ENCODE peak calls at places on chromosomes 11 and 22, in seven cellular contexts. One of them, this sample, is unnamed.

GRCh38 chr11:2102132-2102882 is 36.9 kb downstream of the IGF2 start:
- DNase-seq in ovary: no peak
- DNase-seq in activated naive CD4-positive, alpha-beta T cell treated with anti-CD3 and anti-CD28 coated beads, Interleukin-2, amount 50 U/mL, for 16 hours: no peak
- DNase-seq in GDM1: no peak
- DNase-seq in T-helper 1 cell: no peak
- DNase-seq in skeletal muscle cell: no peak
- DNase-seq in activated T-cell treated with anti-CD3 and anti-CD28 coated beads, Interleukin-2, amount 50 U/mL, for 4 hours: no peak
- DNase-seq in this sample: no peak

GRCh38 chr22:21856868-21857267 is 10.6 kb downstream of the MAPK1 start:
- DNase-seq in ovary: no peak
- DNase-seq in activated naive CD4-positive, alpha-beta T cell treated with anti-CD3 and anti-CD28 coated beads, Interleukin-2, amount 50 U/mL, for 16 hours: no peak
- DNase-seq in GDM1: no peak
- DNase-seq in T-helper 1 cell: no peak
- DNase-seq in skeletal muscle cell: no peak
- DNase-seq in activated T-cell treated with anti-CD3 and anti-CD28 coated beads, Interleukin-2, amount 50 U/mL, for 4 hours: no peak
- DNase-seq in this sample: no peak

GRCh38 chr11:45089251-45089650 is 57.2 kb upstream of the PRDM11 start:
- DNase-seq in ovary: peak
- DNase-seq in activated naive CD4-positive, alpha-beta T cell treated with anti-CD3 and anti-CD28 coated beads, Interleukin-2, amount 50 U/mL, for 16 hours: no peak
- DNase-seq in GDM1: no peak
- DNase-seq in T-helper 1 cell: no peak
- DNase-seq in skeletal muscle cell: peak
- DNase-seq in activated T-cell treated with anti-CD3 and anti-CD28 coated beads, Interleukin-2, amount 50 U/mL, for 4 hours: no peak
- DNase-seq in this sample: peak

GRCh38 chr11:6328321-6328720 is 8.0 kb upstream of the CAVIN3 start:
- DNase-seq in ovary: no peak
- DNase-seq in activated naive CD4-positive, alpha-beta T cell treated with anti-CD3 and anti-CD28 coated beads, Interleukin-2, amount 50 U/mL, for 16 hours: no peak
- DNase-seq in GDM1: no peak
- DNase-seq in T-helper 1 cell: no peak
- DNase-seq in skeletal muscle cell: no peak
- DNase-seq in activated T-cell treated with anti-CD3 and anti-CD28 coated beads, Interleukin-2, amount 50 U/mL, for 4 hours: no peak
- DNase-seq in this sample: peak

GRCh38 chr22:18044548-18045271 is 20.3 kb upstream of the MICAL3 start:
- DNase-seq in ovary: peak
- DNase-seq in activated naive CD4-positive, alpha-beta T cell treated with anti-CD3 and anti-CD28 coated beads, Interleukin-2, amount 50 U/mL, for 16 hours: no peak
- DNase-seq in GDM1: no peak
- DNase-seq in T-helper 1 cell: no peak
- DNase-seq in skeletal muscle cell: no peak
- DNase-seq in activated T-cell treated with anti-CD3 and anti-CD28 coated beads, Interleukin-2, amount 50 U/mL, for 4 hours: no peak
- DNase-seq in this sample: no peak

GRCh38 chr22:42856179-42856864 is 751 bp downstream of the ARFGAP3 start:
- DNase-seq in ovary: no peak
- DNase-seq in activated naive CD4-positive, alpha-beta T cell treated with anti-CD3 and anti-CD28 coated beads, Interleukin-2, amount 50 U/mL, for 16 hours: peak
- DNase-seq in GDM1: peak
- DNase-seq in T-helper 1 cell: peak
- DNase-seq in skeletal muscle cell: no peak
- DNase-seq in activated T-cell treated with anti-CD3 and anti-CD28 coated beads, Interleukin-2, amount 50 U/mL, for 4 hours: peak
- DNase-seq in this sample: peak

GRCh38 chr11:106565326-106565725 is 452.9 kb downstream of the GUCY1A2 start:
- DNase-seq in ovary: no peak
- DNase-seq in activated naive CD4-positive, alpha-beta T cell treated with anti-CD3 and anti-CD28 coated beads, Interleukin-2, amount 50 U/mL, for 16 hours: no peak
- DNase-seq in GDM1: no peak
- DNase-seq in T-helper 1 cell: no peak
- DNase-seq in skeletal muscle cell: no peak
- DNase-seq in activated T-cell treated with anti-CD3 and anti-CD28 coated beads, Interleukin-2, amount 50 U/mL, for 4 hours: no peak
- DNase-seq in this sample: no peak

GRCh38 chr11:131474947-131475346 is 104.5 kb downstream of the NTM start:
- DNase-seq in ovary: no peak
- DNase-seq in activated naive CD4-positive, alpha-beta T cell treated with anti-CD3 and anti-CD28 coated beads, Interleukin-2, amount 50 U/mL, for 16 hours: no peak
- DNase-seq in GDM1: no peak
- DNase-seq in T-helper 1 cell: no peak
- DNase-seq in skeletal muscle cell: no peak
- DNase-seq in activated T-cell treated with anti-CD3 and anti-CD28 coated beads, Interleukin-2, amount 50 U/mL, for 4 hours: no peak
- DNase-seq in this sample: no peak

GRCh38 chr11:82004537-82005213 is 729.0 kb downstream of the FAM181B start:
- DNase-seq in ovary: no peak
- DNase-seq in activated naive CD4-positive, alpha-beta T cell treated with anti-CD3 and anti-CD28 coated beads, Interleukin-2, amount 50 U/mL, for 16 hours: no peak
- DNase-seq in GDM1: no peak
- DNase-seq in T-helper 1 cell: no peak
- DNase-seq in skeletal muscle cell: no peak
- DNase-seq in activated T-cell treated with anti-CD3 and anti-CD28 coated beads, Interleukin-2, amount 50 U/mL, for 4 hours: no peak
- DNase-seq in this sample: no peak

GRCh38 chr11:16632295-16633200 is 105.9 kb upstream of the C11orf58 start:
- DNase-seq in ovary: no peak
- DNase-seq in activated naive CD4-positive, alpha-beta T cell treated with anti-CD3 and anti-CD28 coated beads, Interleukin-2, amount 50 U/mL, for 16 hours: no peak
- DNase-seq in GDM1: no peak
- DNase-seq in T-helper 1 cell: no peak
- DNase-seq in skeletal muscle cell: no peak
- DNase-seq in activated T-cell treated with anti-CD3 and anti-CD28 coated beads, Interleukin-2, amount 50 U/mL, for 4 hours: no peak
- DNase-seq in this sample: no peak

GRCh38 chr11:46557684-46558151 is 36.1 kb downstream of the AMBRA1 start:
- DNase-seq in ovary: no peak
- DNase-seq in activated naive CD4-positive, alpha-beta T cell treated with anti-CD3 and anti-CD28 coated beads, Interleukin-2, amount 50 U/mL, for 16 hours: no peak
- DNase-seq in GDM1: no peak
- DNase-seq in T-helper 1 cell: no peak
- DNase-seq in skeletal muscle cell: no peak
- DNase-seq in activated T-cell treated with anti-CD3 and anti-CD28 coated beads, Interleukin-2, amount 50 U/mL, for 4 hours: no peak
- DNase-seq in this sample: no peak

GRCh38 chr22:47125603-47126002 is 363.2 kb downstream of the TBC1D22A start:
- DNase-seq in ovary: no peak
- DNase-seq in activated naive CD4-positive, alpha-beta T cell treated with anti-CD3 and anti-CD28 coated beads, Interleukin-2, amount 50 U/mL, for 16 hours: no peak
- DNase-seq in GDM1: no peak
- DNase-seq in T-helper 1 cell: no peak
- DNase-seq in skeletal muscle cell: no peak
- DNase-seq in activated T-cell treated with anti-CD3 and anti-CD28 coated beads, Interleukin-2, amount 50 U/mL, for 4 hours: no peak
- DNase-seq in this sample: peak

GRCh38 chr22:31621507-31622160 is 40.4 kb downstream of the PISD start:
- DNase-seq in ovary: no peak
- DNase-seq in activated naive CD4-positive, alpha-beta T cell treated with anti-CD3 and anti-CD28 coated beads, Interleukin-2, amount 50 U/mL, for 16 hours: no peak
- DNase-seq in GDM1: no peak
- DNase-seq in T-helper 1 cell: no peak
- DNase-seq in skeletal muscle cell: no peak
- DNase-seq in activated T-cell treated with anti-CD3 and anti-CD28 coated beads, Interleukin-2, amount 50 U/mL, for 4 hours: no peak
- DNase-seq in this sample: no peak

GRCh38 chr11:46930089-46930488 is 6.5 kb upstream of the CSTPP1 start:
- DNase-seq in ovary: no peak
- DNase-seq in activated naive CD4-positive, alpha-beta T cell treated with anti-CD3 and anti-CD28 coated beads, Interleukin-2, amount 50 U/mL, for 16 hours: no peak
- DNase-seq in GDM1: no peak
- DNase-seq in T-helper 1 cell: no peak
- DNase-seq in skeletal muscle cell: no peak
- DNase-seq in activated T-cell treated with anti-CD3 and anti-CD28 coated beads, Interleukin-2, amount 50 U/mL, for 4 hours: no peak
- DNase-seq in this sample: no peak

GRCh38 chr11:16613401-16614381 is 124.8 kb upstream of the C11orf58 start:
- DNase-seq in ovary: peak
- DNase-seq in activated naive CD4-positive, alpha-beta T cell treated with anti-CD3 and anti-CD28 coated beads, Interleukin-2, amount 50 U/mL, for 16 hours: peak
- DNase-seq in GDM1: peak
- DNase-seq in T-helper 1 cell: no peak
- DNase-seq in skeletal muscle cell: peak
- DNase-seq in activated T-cell treated with anti-CD3 and anti-CD28 coated beads, Interleukin-2, amount 50 U/mL, for 4 hours: peak
- DNase-seq in this sample: peak

GRCh38 chr11:111795333-111795985 is 29.3 kb upstream of the PPP2R1B start:
- DNase-seq in ovary: no peak
- DNase-seq in activated naive CD4-positive, alpha-beta T cell treated with anti-CD3 and anti-CD28 coated beads, Interleukin-2, amount 50 U/mL, for 16 hours: no peak
- DNase-seq in GDM1: no peak
- DNase-seq in T-helper 1 cell: no peak
- DNase-seq in skeletal muscle cell: no peak
- DNase-seq in activated T-cell treated with anti-CD3 and anti-CD28 coated beads, Interleukin-2, amount 50 U/mL, for 4 hours: no peak
- DNase-seq in this sample: peak

GRCh38 chr22:17198188-17199130 is 20.8 kb downstream of the ADA2 start:
- DNase-seq in ovary: no peak
- DNase-seq in activated naive CD4-positive, alpha-beta T cell treated with anti-CD3 and anti-CD28 coated beads, Interleukin-2, amount 50 U/mL, for 16 hours: no peak
- DNase-seq in GDM1: no peak
- DNase-seq in T-helper 1 cell: no peak
- DNase-seq in skeletal muscle cell: no peak
- DNase-seq in activated T-cell treated with anti-CD3 and anti-CD28 coated beads, Interleukin-2, amount 50 U/mL, for 4 hours: no peak
- DNase-seq in this sample: no peak

GRCh38 chr22:20507253-20508066 is at the start of gene MED15:
- DNase-seq in ovary: peak
- DNase-seq in activated naive CD4-positive, alpha-beta T cell treated with anti-CD3 and anti-CD28 coated beads, Interleukin-2, amount 50 U/mL, for 16 hours: peak
- DNase-seq in GDM1: peak
- DNase-seq in T-helper 1 cell: peak
- DNase-seq in skeletal muscle cell: peak
- DNase-seq in activated T-cell treated with anti-CD3 and anti-CD28 coated beads, Interleukin-2, amount 50 U/mL, for 4 hours: peak
- DNase-seq in this sample: peak

GRCh38 chr22:37331034-37331428 is 48.7 kb downstream of the CYTH4 start:
- DNase-seq in ovary: no peak
- DNase-seq in activated naive CD4-positive, alpha-beta T cell treated with anti-CD3 and anti-CD28 coated beads, Interleukin-2, amount 50 U/mL, for 16 hours: no peak
- DNase-seq in GDM1: no peak
- DNase-seq in T-helper 1 cell: no peak
- DNase-seq in skeletal muscle cell: no peak
- DNase-seq in activated T-cell treated with anti-CD3 and anti-CD28 coated beads, Interleukin-2, amount 50 U/mL, for 4 hours: no peak
- DNase-seq in this sample: peak

GRCh38 chr11:721913-722811 is 16.1 kb downstream of the EPS8L2 start:
- DNase-seq in ovary: no peak
- DNase-seq in activated naive CD4-positive, alpha-beta T cell treated with anti-CD3 and anti-CD28 coated beads, Interleukin-2, amount 50 U/mL, for 16 hours: peak
- DNase-seq in GDM1: peak
- DNase-seq in T-helper 1 cell: peak
- DNase-seq in skeletal muscle cell: no peak
- DNase-seq in activated T-cell treated with anti-CD3 and anti-CD28 coated beads, Interleukin-2, amount 50 U/mL, for 4 hours: peak
- DNase-seq in this sample: no peak

GRCh38 chr11:93073026-93073425 is 103.6 kb downstream of the MTNR1B start:
- DNase-seq in ovary: no peak
- DNase-seq in activated naive CD4-positive, alpha-beta T cell treated with anti-CD3 and anti-CD28 coated beads, Interleukin-2, amount 50 U/mL, for 16 hours: no peak
- DNase-seq in GDM1: no peak
- DNase-seq in T-helper 1 cell: no peak
- DNase-seq in skeletal muscle cell: no peak
- DNase-seq in activated T-cell treated with anti-CD3 and anti-CD28 coated beads, Interleukin-2, amount 50 U/mL, for 4 hours: no peak
- DNase-seq in this sample: no peak

GRCh38 chr11:70000228-70000627 is 77.9 kb upstream of the ANO1 start:
- DNase-seq in ovary: no peak
- DNase-seq in activated naive CD4-positive, alpha-beta T cell treated with anti-CD3 and anti-CD28 coated beads, Interleukin-2, amount 50 U/mL, for 16 hours: no peak
- DNase-seq in GDM1: no peak
- DNase-seq in T-helper 1 cell: no peak
- DNase-seq in skeletal muscle cell: no peak
- DNase-seq in activated T-cell treated with anti-CD3 and anti-CD28 coated beads, Interleukin-2, amount 50 U/mL, for 4 hours: no peak
- DNase-seq in this sample: no peak

GRCh38 chr11:95372097-95372656 is 141.2 kb upstream of the SESN3 start:
- DNase-seq in ovary: no peak
- DNase-seq in activated naive CD4-positive, alpha-beta T cell treated with anti-CD3 and anti-CD28 coated beads, Interleukin-2, amount 50 U/mL, for 16 hours: no peak
- DNase-seq in GDM1: no peak
- DNase-seq in T-helper 1 cell: no peak
- DNase-seq in skeletal muscle cell: no peak
- DNase-seq in activated T-cell treated with anti-CD3 and anti-CD28 coated beads, Interleukin-2, amount 50 U/mL, for 4 hours: no peak
- DNase-seq in this sample: no peak

GRCh38 chr11:45860348-45860747 is 13.1 kb downstream of the CRY2 start:
- DNase-seq in ovary: no peak
- DNase-seq in activated naive CD4-positive, alpha-beta T cell treated with anti-CD3 and anti-CD28 coated beads, Interleukin-2, amount 50 U/mL, for 16 hours: no peak
- DNase-seq in GDM1: no peak
- DNase-seq in T-helper 1 cell: no peak
- DNase-seq in skeletal muscle cell: no peak
- DNase-seq in activated T-cell treated with anti-CD3 and anti-CD28 coated beads, Interleukin-2, amount 50 U/mL, for 4 hours: no peak
- DNase-seq in this sample: no peak

GRCh38 chr22:31614781-31615480 is 47.1 kb downstream of the PISD start:
- DNase-seq in ovary: no peak
- DNase-seq in activated naive CD4-positive, alpha-beta T cell treated with anti-CD3 and anti-CD28 coated beads, Interleukin-2, amount 50 U/mL, for 16 hours: no peak
- DNase-seq in GDM1: no peak
- DNase-seq in T-helper 1 cell: no peak
- DNase-seq in skeletal muscle cell: no peak
- DNase-seq in activated T-cell treated with anti-CD3 and anti-CD28 coated beads, Interleukin-2, amount 50 U/mL, for 4 hours: no peak
- DNase-seq in this sample: no peak

GRCh38 chr11:77821349-77821851 is 456 bp downstream of the AAMDC start:
- DNase-seq in ovary: peak
- DNase-seq in activated naive CD4-positive, alpha-beta T cell treated with anti-CD3 and anti-CD28 coated beads, Interleukin-2, amount 50 U/mL, for 16 hours: peak
- DNase-seq in GDM1: no peak
- DNase-seq in T-helper 1 cell: no peak
- DNase-seq in skeletal muscle cell: no peak
- DNase-seq in activated T-cell treated with anti-CD3 and anti-CD28 coated beads, Interleukin-2, amount 50 U/mL, for 4 hours: peak
- DNase-seq in this sample: peak

GRCh38 chr22:46033256-46034200 is 56.6 kb upstream of the WNT7B start:
- DNase-seq in ovary: no peak
- DNase-seq in activated naive CD4-positive, alpha-beta T cell treated with anti-CD3 and anti-CD28 coated beads, Interleukin-2, amount 50 U/mL, for 16 hours: no peak
- DNase-seq in GDM1: no peak
- DNase-seq in T-helper 1 cell: no peak
- DNase-seq in skeletal muscle cell: peak
- DNase-seq in activated T-cell treated with anti-CD3 and anti-CD28 coated beads, Interleukin-2, amount 50 U/mL, for 4 hours: no peak
- DNase-seq in this sample: peak

GRCh38 chr11:71489311-71490043 is 36.5 kb downstream of the NADSYN1 start:
- DNase-seq in ovary: no peak
- DNase-seq in activated naive CD4-positive, alpha-beta T cell treated with anti-CD3 and anti-CD28 coated beads, Interleukin-2, amount 50 U/mL, for 16 hours: peak
- DNase-seq in GDM1: no peak
- DNase-seq in T-helper 1 cell: no peak
- DNase-seq in skeletal muscle cell: peak
- DNase-seq in activated T-cell treated with anti-CD3 and anti-CD28 coated beads, Interleukin-2, amount 50 U/mL, for 4 hours: no peak
- DNase-seq in this sample: no peak

GRCh38 chr11:64323373-64323772 is 5.5 kb downstream of the PRDX5 start:
- DNase-seq in ovary: no peak
- DNase-seq in activated naive CD4-positive, alpha-beta T cell treated with anti-CD3 and anti-CD28 coated beads, Interleukin-2, amount 50 U/mL, for 16 hours: no peak
- DNase-seq in GDM1: no peak
- DNase-seq in T-helper 1 cell: no peak
- DNase-seq in skeletal muscle cell: no peak
- DNase-seq in activated T-cell treated with anti-CD3 and anti-CD28 coated beads, Interleukin-2, amount 50 U/mL, for 4 hours: no peak
- DNase-seq in this sample: no peak

GRCh38 chr22:25210831-25211230 is 8.6 kb upstream of the CRYBB2 start:
- DNase-seq in ovary: no peak
- DNase-seq in activated naive CD4-positive, alpha-beta T cell treated with anti-CD3 and anti-CD28 coated beads, Interleukin-2, amount 50 U/mL, for 16 hours: no peak
- DNase-seq in GDM1: no peak
- DNase-seq in T-helper 1 cell: no peak
- DNase-seq in skeletal muscle cell: no peak
- DNase-seq in activated T-cell treated with anti-CD3 and anti-CD28 coated beads, Interleukin-2, amount 50 U/mL, for 4 hours: no peak
- DNase-seq in this sample: no peak

GRCh38 chr11:126544311-126545056 is 189.0 kb downstream of the ST3GAL4 start:
- DNase-seq in ovary: no peak
- DNase-seq in activated naive CD4-positive, alpha-beta T cell treated with anti-CD3 and anti-CD28 coated beads, Interleukin-2, amount 50 U/mL, for 16 hours: no peak
- DNase-seq in GDM1: no peak
- DNase-seq in T-helper 1 cell: no peak
- DNase-seq in skeletal muscle cell: no peak
- DNase-seq in activated T-cell treated with anti-CD3 and anti-CD28 coated beads, Interleukin-2, amount 50 U/mL, for 4 hours: no peak
- DNase-seq in this sample: peak

GRCh38 chr11:102513869-102514268 is 16.7 kb downstream of the MMP7 start:
- DNase-seq in ovary: no peak
- DNase-seq in activated naive CD4-positive, alpha-beta T cell treated with anti-CD3 and anti-CD28 coated beads, Interleukin-2, amount 50 U/mL, for 16 hours: no peak
- DNase-seq in GDM1: no peak
- DNase-seq in T-helper 1 cell: no peak
- DNase-seq in skeletal muscle cell: peak
- DNase-seq in activated T-cell treated with anti-CD3 and anti-CD28 coated beads, Interleukin-2, amount 50 U/mL, for 4 hours: no peak
- DNase-seq in this sample: peak

GRCh38 chr11:112321521-112322172 is 61.0 kb upstream of the PLET1 start:
- DNase-seq in ovary: no peak
- DNase-seq in activated naive CD4-positive, alpha-beta T cell treated with anti-CD3 and anti-CD28 coated beads, Interleukin-2, amount 50 U/mL, for 16 hours: no peak
- DNase-seq in GDM1: no peak
- DNase-seq in T-helper 1 cell: no peak
- DNase-seq in skeletal muscle cell: peak
- DNase-seq in activated T-cell treated with anti-CD3 and anti-CD28 coated beads, Interleukin-2, amount 50 U/mL, for 4 hours: no peak
- DNase-seq in this sample: peak

GRCh38 chr11:36452231-36452630 is 57.8 kb downstream of the TRAF6 start:
- DNase-seq in ovary: no peak
- DNase-seq in activated naive CD4-positive, alpha-beta T cell treated with anti-CD3 and anti-CD28 coated beads, Interleukin-2, amount 50 U/mL, for 16 hours: no peak
- DNase-seq in GDM1: peak
- DNase-seq in T-helper 1 cell: no peak
- DNase-seq in skeletal muscle cell: no peak
- DNase-seq in activated T-cell treated with anti-CD3 and anti-CD28 coated beads, Interleukin-2, amount 50 U/mL, for 4 hours: no peak
- DNase-seq in this sample: no peak

GRCh38 chr22:41762980-41763779 is 37.3 kb upstream of the CCDC134 start:
- DNase-seq in ovary: no peak
- DNase-seq in activated naive CD4-positive, alpha-beta T cell treated with anti-CD3 and anti-CD28 coated beads, Interleukin-2, amount 50 U/mL, for 16 hours: peak
- DNase-seq in GDM1: peak
- DNase-seq in T-helper 1 cell: no peak
- DNase-seq in skeletal muscle cell: no peak
- DNase-seq in activated T-cell treated with anti-CD3 and anti-CD28 coated beads, Interleukin-2, amount 50 U/mL, for 4 hours: no peak
- DNase-seq in this sample: no peak

GRCh38 chr11:1217151-1217550 is 5.7 kb upstream of the MUC5B start:
- DNase-seq in ovary: no peak
- DNase-seq in activated naive CD4-positive, alpha-beta T cell treated with anti-CD3 and anti-CD28 coated beads, Interleukin-2, amount 50 U/mL, for 16 hours: no peak
- DNase-seq in GDM1: no peak
- DNase-seq in T-helper 1 cell: no peak
- DNase-seq in skeletal muscle cell: no peak
- DNase-seq in activated T-cell treated with anti-CD3 and anti-CD28 coated beads, Interleukin-2, amount 50 U/mL, for 4 hours: no peak
- DNase-seq in this sample: no peak

GRCh38 chr22:48369789-48370507 is 1457.7 kb downstream of the BRD1 start:
- DNase-seq in ovary: no peak
- DNase-seq in activated naive CD4-positive, alpha-beta T cell treated with anti-CD3 and anti-CD28 coated beads, Interleukin-2, amount 50 U/mL, for 16 hours: no peak
- DNase-seq in GDM1: no peak
- DNase-seq in T-helper 1 cell: no peak
- DNase-seq in skeletal muscle cell: no peak
- DNase-seq in activated T-cell treated with anti-CD3 and anti-CD28 coated beads, Interleukin-2, amount 50 U/mL, for 4 hours: no peak
- DNase-seq in this sample: no peak

GRCh38 chr11:34274712-34275398 is 83.0 kb downstream of the ABTB2 start:
- DNase-seq in ovary: peak
- DNase-seq in activated naive CD4-positive, alpha-beta T cell treated with anti-CD3 and anti-CD28 coated beads, Interleukin-2, amount 50 U/mL, for 16 hours: no peak
- DNase-seq in GDM1: no peak
- DNase-seq in T-helper 1 cell: no peak
- DNase-seq in skeletal muscle cell: peak
- DNase-seq in activated T-cell treated with anti-CD3 and anti-CD28 coated beads, Interleukin-2, amount 50 U/mL, for 4 hours: no peak
- DNase-seq in this sample: peak